ENCODE peak calls at places on chromosomes 11 and 22, in four cellular contexts. One of them, this sample, is unnamed.

GRCh38 chr11:61688368-61689163 is 8.4 kb downstream of the DAGLA start:
- DNase-seq in lung: peak
- DNase-seq in retinal pigment epithelial cell: no peak
- DNase-seq in spleen: no peak
- DNase-seq in this sample: no peak

GRCh38 chr22:37804886-37805857 is 2.6 kb upstream of the GCAT start:
- DNase-seq in spleen: peak
- DNase-seq in retinal pigment epithelial cell: no peak
- DNase-seq in lung: peak
- DNase-seq in this sample: peak

GRCh38 chr11:27882066-27882697 is 181.9 kb upstream of the BDNF start:
- DNase-seq in spleen: no peak
- DNase-seq in lung: no peak
- DNase-seq in retinal pigment epithelial cell: no peak
- DNase-seq in this sample: no peak

GRCh38 chr11:37972691-37973090 is 1374.7 kb upstream of the RAG2 start:
- DNase-seq in lung: no peak
- DNase-seq in retinal pigment epithelial cell: no peak
- DNase-seq in spleen: no peak
- DNase-seq in this sample: no peak

GRCh38 chr22:38136607-38137006 is 26.1 kb upstream of the BAIAP2L2 start:
- DNase-seq in lung: no peak
- DNase-seq in spleen: no peak
- DNase-seq in retinal pigment epithelial cell: no peak
- DNase-seq in this sample: no peak

GRCh38 chr11:12723410-12724297 is 49.4 kb downstream of the TEAD1 start:
- DNase-seq in retinal pigment epithelial cell: no peak
- DNase-seq in spleen: no peak
- DNase-seq in lung: peak
- DNase-seq in this sample: no peak

GRCh38 chr11:128180446-128181089 is 406.8 kb downstream of the ETS1 start:
- DNase-seq in spleen: no peak
- DNase-seq in lung: no peak
- DNase-seq in retinal pigment epithelial cell: peak
- DNase-seq in this sample: no peak

GRCh38 chr11:48006301-48006992 is 26.1 kb downstream of the PTPRJ start:
- DNase-seq in retinal pigment epithelial cell: no peak
- DNase-seq in lung: no peak
- DNase-seq in spleen: peak
- DNase-seq in this sample: peak

GRCh38 chr11:86775342-86775741 is 25.0 kb upstream of the PRSS23 start:
- DNase-seq in retinal pigment epithelial cell: no peak
- DNase-seq in spleen: no peak
- DNase-seq in lung: no peak
- DNase-seq in this sample: no peak

GRCh38 chr11:3198815-3199214 is 19.8 kb downstream of the MRGPRG start:
- DNase-seq in spleen: no peak
- DNase-seq in retinal pigment epithelial cell: no peak
- DNase-seq in lung: no peak
- DNase-seq in this sample: no peak

GRCh38 chr11:60791534-60791933 is 6.4 kb downstream of the MS4A10 start:
- DNase-seq in lung: no peak
- DNase-seq in spleen: peak
- DNase-seq in retinal pigment epithelial cell: no peak
- DNase-seq in this sample: no peak

GRCh38 chr11:42465613-42466012 is 846.2 kb upstream of the API5 start:
- DNase-seq in spleen: no peak
- DNase-seq in retinal pigment epithelial cell: no peak
- DNase-seq in lung: no peak
- DNase-seq in this sample: no peak

GRCh38 chr11:10459029-10459970 is 4.2 kb downstream of the AMPD3 start:
- DNase-seq in spleen: no peak
- DNase-seq in retinal pigment epithelial cell: no peak
- DNase-seq in lung: no peak
- DNase-seq in this sample: peak

GRCh38 chr11:86492370-86493030 is 117.8 kb downstream of the CCDC81 start:
- DNase-seq in spleen: no peak
- DNase-seq in lung: no peak
- DNase-seq in retinal pigment epithelial cell: no peak
- DNase-seq in this sample: no peak

GRCh38 chr22:48954781-48955311 is 872.8 kb downstream of the BRD1 start:
- DNase-seq in lung: peak
- DNase-seq in spleen: peak
- DNase-seq in retinal pigment epithelial cell: no peak
- DNase-seq in this sample: no peak

GRCh38 chr11:44243633-44244343 is 66.2 kb downstream of the ALX4 start:
- DNase-seq in lung: no peak
- DNase-seq in retinal pigment epithelial cell: peak
- DNase-seq in spleen: no peak
- DNase-seq in this sample: no peak

GRCh38 chr11:40513281-40513680 is 946.2 kb downstream of the LRRC4C start:
- DNase-seq in retinal pigment epithelial cell: no peak
- DNase-seq in lung: no peak
- DNase-seq in spleen: no peak
- DNase-seq in this sample: no peak

GRCh38 chr11:1259561-1259960 is 36.7 kb downstream of the MUC5B start:
- DNase-seq in spleen: no peak
- DNase-seq in lung: no peak
- DNase-seq in retinal pigment epithelial cell: no peak
- DNase-seq in this sample: no peak

GRCh38 chr11:64094463-64095223 is 58.9 kb downstream of the FLRT1 start:
- DNase-seq in lung: no peak
- DNase-seq in spleen: no peak
- DNase-seq in retinal pigment epithelial cell: peak
- DNase-seq in this sample: no peak

DNA sequence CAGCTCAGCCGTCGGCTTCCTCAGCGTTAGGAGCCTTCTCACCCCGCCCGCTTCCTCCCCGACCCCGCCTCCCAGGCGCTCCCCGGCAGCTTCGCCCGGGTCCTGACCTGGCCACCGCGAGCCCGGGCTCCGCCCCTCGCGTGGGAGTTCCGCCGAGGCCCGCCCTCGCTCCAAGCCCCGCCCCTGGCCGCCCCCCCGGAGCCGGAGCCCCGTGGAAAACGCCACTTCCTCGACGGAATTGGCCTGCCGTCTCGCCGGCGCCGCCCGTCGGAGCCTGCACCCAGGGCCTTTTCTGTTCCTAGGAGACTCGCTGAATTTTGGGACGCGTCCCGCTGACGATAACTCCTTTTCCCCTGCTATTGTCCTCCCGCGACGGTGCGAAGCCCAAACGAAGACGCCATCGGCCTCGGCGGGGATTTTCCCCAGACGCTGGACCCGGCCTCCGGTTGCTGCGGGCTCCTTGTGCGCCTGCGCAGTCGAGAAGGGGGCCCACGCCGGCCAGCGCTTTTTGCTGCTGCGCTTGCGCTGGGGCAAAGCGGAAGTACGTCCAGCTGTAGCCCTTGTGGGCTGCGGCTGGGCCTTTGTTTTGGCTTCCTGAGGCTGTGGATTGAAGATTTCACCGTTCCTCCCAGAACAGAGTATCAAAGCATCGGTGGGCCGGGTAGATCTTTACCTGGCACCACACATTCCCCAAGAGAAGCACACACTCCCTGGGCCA is 10.0 kb downstream of the RELA start:
- DNase-seq in lung: peak
- DNase-seq in retinal pigment epithelial cell: no peak
- DNase-seq in spleen: peak
- DNase-seq in this sample: peak
- TF ChIP-seq CTCF in lung: no peak
- TF ChIP-seq CTCF in retinal pigment epithelial cell: no peak
- TF ChIP-seq CTCF in spleen: peak
- TF ChIP-seq CTCF in this sample: no peak

GRCh38 chr11:7143908-7144307 is 55.1 kb downstream of the RBMXL2 start:
- DNase-seq in lung: no peak
- DNase-seq in retinal pigment epithelial cell: no peak
- DNase-seq in spleen: no peak
- DNase-seq in this sample: no peak
- TF ChIP-seq CTCF in lung: no peak
- TF ChIP-seq CTCF in retinal pigment epithelial cell: peak
- TF ChIP-seq CTCF in spleen: no peak
- TF ChIP-seq CTCF in this sample: peak

DNA sequence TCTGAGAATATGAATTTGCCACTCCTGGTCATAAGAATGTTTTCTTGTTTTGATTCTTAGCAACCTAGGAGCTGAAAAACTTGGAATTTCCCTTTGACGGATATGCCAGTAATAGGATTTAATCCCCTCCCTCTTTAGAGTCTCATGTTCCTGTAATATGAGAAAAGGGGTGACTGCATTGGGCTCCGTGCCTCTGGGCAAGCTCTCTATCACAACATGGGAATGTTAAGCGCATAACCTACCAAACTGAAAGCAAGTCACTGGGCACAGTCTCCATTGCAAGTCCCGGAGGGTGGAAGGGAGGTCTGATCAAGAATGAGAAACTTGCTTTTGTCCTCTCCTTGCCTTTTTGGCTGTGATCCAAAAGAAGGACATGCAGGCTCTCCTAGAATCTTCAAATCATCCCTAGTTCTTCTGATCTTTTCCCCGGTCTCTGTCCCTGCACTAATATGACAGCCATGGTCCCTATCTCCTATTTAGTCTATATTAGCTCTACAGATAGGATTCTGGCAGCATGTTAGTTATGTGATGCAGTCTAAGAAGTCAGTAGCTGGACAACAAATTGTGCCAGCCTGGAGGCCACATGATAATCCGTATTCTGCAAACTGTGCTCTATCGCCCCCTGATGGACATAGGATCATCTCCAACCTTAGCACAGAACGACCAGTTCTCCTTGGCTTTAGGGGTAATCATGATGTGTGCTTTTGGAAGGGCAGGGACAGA is 11.7 kb downstream of the OR10D3 start:
- DNase-seq in spleen: no peak
- DNase-seq in retinal pigment epithelial cell: peak
- DNase-seq in lung: peak
- DNase-seq in this sample: peak
- TF ChIP-seq CTCF in spleen: peak
- TF ChIP-seq CTCF in retinal pigment epithelial cell: peak
- TF ChIP-seq CTCF in lung: peak
- TF ChIP-seq CTCF in this sample: peak

GRCh38 chr11:15157181-15157580 is 42.5 kb downstream of the INSC start:
- DNase-seq in lung: no peak
- DNase-seq in spleen: no peak
- DNase-seq in retinal pigment epithelial cell: no peak
- DNase-seq in this sample: no peak

GRCh38 chr11:15157738-15158137 is 43.0 kb downstream of the INSC start:
- DNase-seq in retinal pigment epithelial cell: no peak
- DNase-seq in lung: no peak
- DNase-seq in spleen: no peak
- DNase-seq in this sample: no peak

GRCh38 chr11:15158351-15159015 is 43.8 kb downstream of the INSC start:
- DNase-seq in spleen: no peak
- DNase-seq in lung: no peak
- DNase-seq in retinal pigment epithelial cell: no peak
- DNase-seq in this sample: no peak

GRCh38 chr11:15161746-15162145 is 47.0 kb downstream of the INSC start:
- DNase-seq in retinal pigment epithelial cell: no peak
- DNase-seq in lung: no peak
- DNase-seq in spleen: no peak
- DNase-seq in this sample: no peak

DNA sequence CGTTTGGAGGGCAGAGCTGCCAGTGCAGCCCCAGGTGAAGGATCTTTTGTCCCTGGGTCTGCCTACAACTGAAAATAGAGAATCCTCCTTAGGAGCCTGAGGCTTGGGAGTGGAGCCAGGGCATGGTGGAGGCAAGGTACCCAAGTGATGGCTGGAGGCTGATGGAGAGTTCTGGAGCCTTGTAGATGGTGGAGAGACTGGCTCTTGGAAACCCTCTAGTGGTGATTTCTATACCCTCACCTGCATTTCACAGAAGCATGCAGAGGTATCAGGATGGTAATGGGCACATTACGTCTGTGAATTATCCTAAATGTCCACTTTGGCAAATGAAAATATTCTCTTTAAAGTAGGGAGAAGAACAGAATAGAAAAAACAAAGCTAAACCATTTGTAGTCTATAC is 44.4 kb downstream of the INSC start:
- DNase-seq in lung: no peak
- DNase-seq in spleen: no peak
- DNase-seq in retinal pigment epithelial cell: no peak
- DNase-seq in this sample: peak
- TF ChIP-seq CTCF in lung: no peak
- TF ChIP-seq CTCF in spleen: peak
- TF ChIP-seq CTCF in retinal pigment epithelial cell: peak
- TF ChIP-seq CTCF in this sample: peak

GRCh38 chr11:83687787-83688186 is 401.6 kb upstream of the CCDC90B start:
- DNase-seq in spleen: no peak
- DNase-seq in retinal pigment epithelial cell: no peak
- DNase-seq in lung: no peak
- DNase-seq in this sample: no peak

GRCh38 chr11:83689062-83689461 is 402.9 kb upstream of the CCDC90B start:
- DNase-seq in spleen: no peak
- DNase-seq in retinal pigment epithelial cell: no peak
- DNase-seq in lung: no peak
- DNase-seq in this sample: no peak

GRCh38 chr11:83682645-83682973 is 396.4 kb upstream of the CCDC90B start:
- DNase-seq in spleen: no peak
- DNase-seq in lung: no peak
- DNase-seq in retinal pigment epithelial cell: no peak
- DNase-seq in this sample: no peak

GRCh38 chr11:83684071-83684470 is 397.9 kb upstream of the CCDC90B start:
- DNase-seq in retinal pigment epithelial cell: no peak
- DNase-seq in spleen: no peak
- DNase-seq in lung: no peak
- DNase-seq in this sample: no peak

DNA sequence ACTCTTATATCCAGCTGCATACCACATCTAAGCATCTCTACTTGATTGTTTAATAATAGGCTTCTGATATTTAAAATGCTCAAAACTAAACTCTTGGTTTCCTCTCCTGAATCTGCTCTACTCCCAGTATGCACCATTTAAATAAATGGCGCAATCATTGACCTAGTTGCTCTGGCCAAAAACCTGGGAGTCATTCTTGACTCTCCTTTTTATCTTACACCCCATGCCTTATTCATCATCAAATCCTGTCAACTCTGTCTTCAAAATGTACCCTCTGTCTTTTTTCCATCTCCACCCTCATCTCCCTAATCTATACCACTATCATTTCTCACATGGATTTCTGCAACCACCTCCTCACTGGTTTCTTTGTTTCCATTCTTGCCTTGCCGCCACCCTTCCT is 399.6 kb upstream of the CCDC90B start:
- DNase-seq in retinal pigment epithelial cell: no peak
- DNase-seq in lung: no peak
- DNase-seq in spleen: no peak
- DNase-seq in this sample: no peak
- TF ChIP-seq CTCF in retinal pigment epithelial cell: no peak
- TF ChIP-seq CTCF in lung: no peak
- TF ChIP-seq CTCF in spleen: no peak
- TF ChIP-seq CTCF in this sample: no peak

GRCh38 chr11:34431979-34432378 is 6.8 kb upstream of the CAT start:
- DNase-seq in retinal pigment epithelial cell: no peak
- DNase-seq in spleen: no peak
- DNase-seq in lung: no peak
- DNase-seq in this sample: no peak
- TF ChIP-seq CTCF in retinal pigment epithelial cell: no peak
- TF ChIP-seq CTCF in spleen: no peak
- TF ChIP-seq CTCF in lung: no peak
- TF ChIP-seq CTCF in this sample: no peak